ENCODE peak calls at places on chromosomes 11 and 22, in five cellular contexts. E is NCI-H1417, X is neural progenitor cell, N is NCI-H1105 treated with DMSO at 0.1 percent for 48 hours, J is AG08395. A is an unnamed sample.
A peak's percentile ranks its signal among the peaks of the same experiment; 100 is the strongest.

GRCh38 chr22:42693763-42694683 is 26.6 kb downstream of the A4GALT start:
- DNase-seq in E (no peak), X (no peak), N (no peak), J (no peak), A (no peak)

GRCh38 chr22:43263645-43264514 is 76.9 kb upstream of the TTLL12 start:
- DNase-seq in E (no peak), X (no peak), N (peak; percentile 54), J (peak; percentile 63), A (peak; percentile 86)

GRCh38 chr11:69380451-69380901 is 86.5 kb downstream of the MYEOV start:
- DNase-seq in E (no peak), X (no peak), N (no peak), J (no peak), A (no peak)

GRCh38 chr11:44322243-44322642 is 12.3 kb upstream of the ALX4 start:
- DNase-seq in E (no peak), X (no peak), N (no peak), J (no peak), A (no peak)

GRCh38 chr22:44458044-44459020 is 39.7 kb downstream of the RTL6 start:
- DNase-seq in E (no peak), X (no peak), N (no peak), J (no peak), A (no peak)

GRCh38 chr22:29245626-29246385 is 22.0 kb downstream of the RHBDD3 start:
- DNase-seq in E (peak; percentile 47), X (peak; percentile 75), N (peak; percentile 57), J (peak; percentile 86), A (peak; percentile 85)

GRCh38 chr22:20312396-20313191 is 7.3 kb downstream of the DGCR6L start:
- DNase-seq in E (no peak), X (peak; percentile 0), N (no peak), J (no peak), A (no peak)

GRCh38 chr11:92329644-92330043 is 105.0 kb downstream of the FAT3 start:
- DNase-seq in E (no peak), X (no peak), N (no peak), J (peak; percentile 29), A (no peak)

GRCh38 chr22:40020956-40021355 is 26.2 kb downstream of the FAM83F start:
- DNase-seq in E (no peak), X (no peak), N (no peak), J (no peak), A (no peak)

GRCh38 chr22:21443735-21444421 is 23.3 kb upstream of the TMEM191C start:
- DNase-seq in E (no peak), X (peak; percentile 33), N (no peak), J (no peak), A (no peak)

GRCh38 chr22:45271667-45272188 is 13.0 kb upstream of the UPK3A start:
- DNase-seq in E (no peak), X (no peak), N (no peak), J (no peak), A (no peak)

GRCh38 chr11:10108901-10109665 is 184.9 kb downstream of the SBF2 start:
- DNase-seq in E (peak; percentile 88), X (no peak), N (peak; percentile 37), J (peak; percentile 51), A (no peak)

GRCh38 chr11:83706581-83706980 is 420.4 kb upstream of the CCDC90B start:
- DNase-seq in E (peak; percentile 33), X (no peak), N (no peak), J (no peak), A (no peak)

GRCh38 chr11:44047931-44048431 is at the start of gene ACCSL:
- DNase-seq in E (no peak), X (no peak), N (no peak), J (no peak), A (no peak)

GRCh38 chr11:57547854-57548377 is 10.5 kb downstream of the SMTNL1 start:
- DNase-seq in E (no peak), X (no peak), N (no peak), J (no peak), A (peak; percentile 74)

GRCh38 chr22:47016636-47017035 is 254.2 kb downstream of the TBC1D22A start:
- DNase-seq in E (no peak), X (no peak), N (no peak), J (no peak), A (no peak)

GRCh38 chr22:33337524-33337923 is 279.3 kb upstream of the SYN3 start:
- DNase-seq in E (no peak), X (no peak), N (no peak), J (no peak), A (no peak)

A was measured in GM20000.